ENCODE peak calls at places on chromosomes 13 and 19, in seven cellular contexts. One of them, this sample, is unnamed.

GRCh38 chr13:39930544-39931444 is 275.3 kb downstream of the COG6 start:
- DNase-seq in choroid plexus epithelial cell: no peak
- DNase-seq in activated CD4-positive, alpha-beta memory T cell treated with anti-CD3 and anti-CD28 coated beads, Interleukin-2, amount 10 ng/mL, durations not matched to agents 7 days and 5 days: no peak
- DNase-seq in CD8-positive, alpha-beta memory T cell: no peak
- DNase-seq in COR-L47: no peak
- DNase-seq in mucosa of gallbladder: no peak
- DNase-seq in mucosa of descending colon: no peak
- DNase-seq in this sample: no peak

GRCh38 chr13:74270018-74270417 is 135.8 kb upstream of the KLF12 start:
- DNase-seq in choroid plexus epithelial cell: no peak
- DNase-seq in activated CD4-positive, alpha-beta memory T cell treated with anti-CD3 and anti-CD28 coated beads, Interleukin-2, amount 10 ng/mL, durations not matched to agents 7 days and 5 days: no peak
- DNase-seq in CD8-positive, alpha-beta memory T cell: no peak
- DNase-seq in COR-L47: no peak
- DNase-seq in mucosa of gallbladder: no peak
- DNase-seq in mucosa of descending colon: no peak
- DNase-seq in this sample: no peak

GRCh38 chr19:2629491-2630351 is 72.8 kb downstream of the GNG7 start:
- DNase-seq in choroid plexus epithelial cell: no peak
- DNase-seq in activated CD4-positive, alpha-beta memory T cell treated with anti-CD3 and anti-CD28 coated beads, Interleukin-2, amount 10 ng/mL, durations not matched to agents 7 days and 5 days: no peak
- DNase-seq in CD8-positive, alpha-beta memory T cell: no peak
- DNase-seq in COR-L47: no peak
- DNase-seq in mucosa of gallbladder: peak
- DNase-seq in mucosa of descending colon: peak
- DNase-seq in this sample: no peak

GRCh38 chr13:48977973-48978372 is 2.3 kb downstream of the FNDC3A start:
- DNase-seq in choroid plexus epithelial cell: peak
- DNase-seq in activated CD4-positive, alpha-beta memory T cell treated with anti-CD3 and anti-CD28 coated beads, Interleukin-2, amount 10 ng/mL, durations not matched to agents 7 days and 5 days: no peak
- DNase-seq in CD8-positive, alpha-beta memory T cell: no peak
- DNase-seq in COR-L47: no peak
- DNase-seq in mucosa of gallbladder: no peak
- DNase-seq in mucosa of descending colon: no peak
- DNase-seq in this sample: no peak

GRCh38 chr19:39951065-39951650 is 16.7 kb upstream of the FCGBP start:
- DNase-seq in choroid plexus epithelial cell: no peak
- DNase-seq in activated CD4-positive, alpha-beta memory T cell treated with anti-CD3 and anti-CD28 coated beads, Interleukin-2, amount 10 ng/mL, durations not matched to agents 7 days and 5 days: no peak
- DNase-seq in CD8-positive, alpha-beta memory T cell: no peak
- DNase-seq in COR-L47: no peak
- DNase-seq in mucosa of gallbladder: no peak
- DNase-seq in mucosa of descending colon: no peak
- DNase-seq in this sample: no peak

GRCh38 chr13:94177041-94177440 is 302.4 kb downstream of the DCT start:
- DNase-seq in choroid plexus epithelial cell: peak
- DNase-seq in activated CD4-positive, alpha-beta memory T cell treated with anti-CD3 and anti-CD28 coated beads, Interleukin-2, amount 10 ng/mL, durations not matched to agents 7 days and 5 days: no peak
- DNase-seq in CD8-positive, alpha-beta memory T cell: no peak
- DNase-seq in COR-L47: no peak
- DNase-seq in mucosa of gallbladder: no peak
- DNase-seq in mucosa of descending colon: no peak
- DNase-seq in this sample: no peak

GRCh38 chr19:45200614-45201013 is 22.0 kb downstream of the BLOC1S3 start:
- DNase-seq in choroid plexus epithelial cell: peak
- DNase-seq in activated CD4-positive, alpha-beta memory T cell treated with anti-CD3 and anti-CD28 coated beads, Interleukin-2, amount 10 ng/mL, durations not matched to agents 7 days and 5 days: no peak
- DNase-seq in CD8-positive, alpha-beta memory T cell: no peak
- DNase-seq in COR-L47: peak
- DNase-seq in mucosa of gallbladder: peak
- DNase-seq in mucosa of descending colon: no peak
- DNase-seq in this sample: peak

GRCh38 chr13:73596382-73596781 is 537.6 kb downstream of the KLF5 start:
- DNase-seq in choroid plexus epithelial cell: no peak
- DNase-seq in activated CD4-positive, alpha-beta memory T cell treated with anti-CD3 and anti-CD28 coated beads, Interleukin-2, amount 10 ng/mL, durations not matched to agents 7 days and 5 days: no peak
- DNase-seq in CD8-positive, alpha-beta memory T cell: no peak
- DNase-seq in COR-L47: no peak
- DNase-seq in mucosa of gallbladder: no peak
- DNase-seq in mucosa of descending colon: no peak
- DNase-seq in this sample: no peak

GRCh38 chr19:42546831-42547500 is 18.7 kb upstream of the CEACAM1 start:
- DNase-seq in choroid plexus epithelial cell: no peak
- DNase-seq in activated CD4-positive, alpha-beta memory T cell treated with anti-CD3 and anti-CD28 coated beads, Interleukin-2, amount 10 ng/mL, durations not matched to agents 7 days and 5 days: no peak
- DNase-seq in CD8-positive, alpha-beta memory T cell: no peak
- DNase-seq in COR-L47: no peak
- DNase-seq in mucosa of gallbladder: no peak
- DNase-seq in mucosa of descending colon: no peak
- DNase-seq in this sample: no peak

GRCh38 chr19:5916201-5916708 is 2.2 kb downstream of the CAPS start:
- DNase-seq in choroid plexus epithelial cell: no peak
- DNase-seq in activated CD4-positive, alpha-beta memory T cell treated with anti-CD3 and anti-CD28 coated beads, Interleukin-2, amount 10 ng/mL, durations not matched to agents 7 days and 5 days: no peak
- DNase-seq in CD8-positive, alpha-beta memory T cell: no peak
- DNase-seq in COR-L47: no peak
- DNase-seq in mucosa of gallbladder: no peak
- DNase-seq in mucosa of descending colon: no peak
- DNase-seq in this sample: no peak

GRCh38 chr13:20441879-20442278 is 83.8 kb downstream of the CRYL1 start:
- DNase-seq in choroid plexus epithelial cell: no peak
- DNase-seq in activated CD4-positive, alpha-beta memory T cell treated with anti-CD3 and anti-CD28 coated beads, Interleukin-2, amount 10 ng/mL, durations not matched to agents 7 days and 5 days: no peak
- DNase-seq in CD8-positive, alpha-beta memory T cell: no peak
- DNase-seq in COR-L47: no peak
- DNase-seq in mucosa of gallbladder: no peak
- DNase-seq in mucosa of descending colon: no peak
- DNase-seq in this sample: no peak

GRCh38 chr19:56111601-56112312 is 9.3 kb downstream of the ZNF787 start:
- DNase-seq in choroid plexus epithelial cell: no peak
- DNase-seq in activated CD4-positive, alpha-beta memory T cell treated with anti-CD3 and anti-CD28 coated beads, Interleukin-2, amount 10 ng/mL, durations not matched to agents 7 days and 5 days: peak
- DNase-seq in CD8-positive, alpha-beta memory T cell: no peak
- DNase-seq in COR-L47: no peak
- DNase-seq in mucosa of gallbladder: peak
- DNase-seq in mucosa of descending colon: peak
- DNase-seq in this sample: no peak

GRCh38 chr13:97279913-97280312 is 57.8 kb downstream of the MBNL2 start:
- DNase-seq in choroid plexus epithelial cell: peak
- DNase-seq in activated CD4-positive, alpha-beta memory T cell treated with anti-CD3 and anti-CD28 coated beads, Interleukin-2, amount 10 ng/mL, durations not matched to agents 7 days and 5 days: no peak
- DNase-seq in CD8-positive, alpha-beta memory T cell: no peak
- DNase-seq in COR-L47: no peak
- DNase-seq in mucosa of gallbladder: no peak
- DNase-seq in mucosa of descending colon: no peak
- DNase-seq in this sample: no peak

GRCh38 chr13:104382941-104383340 is 1316.7 kb upstream of the SLC10A2 start:
- DNase-seq in choroid plexus epithelial cell: no peak
- DNase-seq in activated CD4-positive, alpha-beta memory T cell treated with anti-CD3 and anti-CD28 coated beads, Interleukin-2, amount 10 ng/mL, durations not matched to agents 7 days and 5 days: no peak
- DNase-seq in CD8-positive, alpha-beta memory T cell: no peak
- DNase-seq in COR-L47: no peak
- DNase-seq in mucosa of gallbladder: no peak
- DNase-seq in mucosa of descending colon: no peak
- DNase-seq in this sample: no peak

GRCh38 chr13:50361282-50361681 is 346.0 kb downstream of the KCNRG start:
- DNase-seq in choroid plexus epithelial cell: no peak
- DNase-seq in activated CD4-positive, alpha-beta memory T cell treated with anti-CD3 and anti-CD28 coated beads, Interleukin-2, amount 10 ng/mL, durations not matched to agents 7 days and 5 days: no peak
- DNase-seq in CD8-positive, alpha-beta memory T cell: no peak
- DNase-seq in COR-L47: no peak
- DNase-seq in mucosa of gallbladder: no peak
- DNase-seq in mucosa of descending colon: no peak
- DNase-seq in this sample: no peak

GRCh38 chr13:24271611-24272451 is 37.5 kb upstream of the C1QTNF9 start:
- DNase-seq in choroid plexus epithelial cell: peak
- DNase-seq in activated CD4-positive, alpha-beta memory T cell treated with anti-CD3 and anti-CD28 coated beads, Interleukin-2, amount 10 ng/mL, durations not matched to agents 7 days and 5 days: peak
- DNase-seq in CD8-positive, alpha-beta memory T cell: peak
- DNase-seq in COR-L47: no peak
- DNase-seq in mucosa of gallbladder: peak
- DNase-seq in mucosa of descending colon: peak
- DNase-seq in this sample: no peak

GRCh38 chr13:34993470-34993869 is 51.4 kb downstream of the NBEA start:
- DNase-seq in choroid plexus epithelial cell: peak
- DNase-seq in activated CD4-positive, alpha-beta memory T cell treated with anti-CD3 and anti-CD28 coated beads, Interleukin-2, amount 10 ng/mL, durations not matched to agents 7 days and 5 days: no peak
- DNase-seq in CD8-positive, alpha-beta memory T cell: no peak
- DNase-seq in COR-L47: no peak
- DNase-seq in mucosa of gallbladder: no peak
- DNase-seq in mucosa of descending colon: no peak
- DNase-seq in this sample: no peak

GRCh38 chr19:17406039-17406886 is 833 bp upstream of the BST2 start:
- DNase-seq in choroid plexus epithelial cell: peak
- DNase-seq in activated CD4-positive, alpha-beta memory T cell treated with anti-CD3 and anti-CD28 coated beads, Interleukin-2, amount 10 ng/mL, durations not matched to agents 7 days and 5 days: peak
- DNase-seq in CD8-positive, alpha-beta memory T cell: no peak
- DNase-seq in COR-L47: no peak
- DNase-seq in mucosa of gallbladder: no peak
- DNase-seq in mucosa of descending colon: no peak
- DNase-seq in this sample: no peak

GRCh38 chr13:40363653-40364052 is 302.8 kb downstream of the FOXO1 start:
- DNase-seq in choroid plexus epithelial cell: no peak
- DNase-seq in activated CD4-positive, alpha-beta memory T cell treated with anti-CD3 and anti-CD28 coated beads, Interleukin-2, amount 10 ng/mL, durations not matched to agents 7 days and 5 days: no peak
- DNase-seq in CD8-positive, alpha-beta memory T cell: no peak
- DNase-seq in COR-L47: no peak
- DNase-seq in mucosa of gallbladder: no peak
- DNase-seq in mucosa of descending colon: no peak
- DNase-seq in this sample: no peak

GRCh38 chr13:83216521-83217245 is 665.6 kb downstream of the SLITRK1 start:
- DNase-seq in choroid plexus epithelial cell: no peak
- DNase-seq in activated CD4-positive, alpha-beta memory T cell treated with anti-CD3 and anti-CD28 coated beads, Interleukin-2, amount 10 ng/mL, durations not matched to agents 7 days and 5 days: no peak
- DNase-seq in CD8-positive, alpha-beta memory T cell: no peak
- DNase-seq in COR-L47: no peak
- DNase-seq in mucosa of gallbladder: no peak
- DNase-seq in mucosa of descending colon: no peak
- DNase-seq in this sample: no peak

This sample was measured in NCI-H146.